ENCODE peak calls at places on chromosomes 3 and 15, in six cellular contexts. K, I, O, M, Z and Y are unnamed samples.

GRCh38 chr15:73598540-73599195 is 34.5 kb downstream of the NPTN start:
- DNase-seq in I (no peak), Z (no peak), K (no peak), M (no peak), O (no peak), Y (no peak)

GRCh38 chr3:67642734-67643133 is 11.7 kb downstream of the SUCLG2 start:
- DNase-seq in M (no peak), Z (no peak), I (no peak), K (no peak), O (no peak), Y (no peak)

GRCh38 chr15:23055316-23055715 is 15.9 kb upstream of the TUBGCP5 start:
- DNase-seq in I (no peak), M (no peak), O (no peak), Z (no peak), K (no peak), Y (no peak)

GRCh38 chr15:48285329-48286214 is 45.7 kb upstream of the DUT start:
- DNase-seq in K (peak), M (peak), I (no peak), Z (peak), O (peak), Y (peak)

GRCh38 chr3:138450181-138450580 is 15.8 kb downstream of the ESYT3 start:
- DNase-seq in K (no peak), Z (no peak), O (no peak), M (no peak), I (no peak), Y (no peak)

GRCh38 chr15:77421370-77421700 is 647 bp downstream of the HMG20A start:
- DNase-seq in M (no peak), I (no peak), O (no peak), K (no peak), Z (no peak), Y (no peak)

GRCh38 chr15:92463826-92464225 is 70.1 kb downstream of the ST8SIA2 start:
- DNase-seq in M (no peak), Z (no peak), O (no peak), K (no peak), I (no peak), Y (no peak)

GRCh38 chr15:60265057-60265456 is 132.7 kb downstream of the ANXA2 start:
- DNase-seq in K (no peak), I (no peak), M (no peak), O (no peak), Z (no peak), Y (no peak)

GRCh38 chr15:74174216-74174965 is 881 bp downstream of the ISLR start:
- DNase-seq in K (no peak), I (no peak), O (no peak), M (no peak), Z (no peak), Y (no peak)

GRCh38 chr3:77815467-77815866 is 775.6 kb downstream of the ROBO2 start:
- DNase-seq in Z (no peak), K (no peak), M (no peak), I (no peak), O (no peak), Y (no peak)

GRCh38 chr15:89912674-89913396 is at the start of gene ARPIN:
- DNase-seq in K (peak), I (no peak), O (no peak), M (no peak), Z (peak), Y (no peak)

GRCh38 chr3:141915766-141916165 is 39.3 kb downstream of the ATP1B3 start:
- DNase-seq in M (no peak), Z (no peak), O (no peak), I (no peak), K (no peak), Y (no peak)

GRCh38 chr3:61452536-61452991 is 108.8 kb upstream of the PTPRG start:
- DNase-seq in O (no peak), I (no peak), M (no peak), Z (no peak), K (no peak), Y (no peak)

GRCh38 chr3:188881954-188882641 is 289.7 kb upstream of the TPRG1 start:
- DNase-seq in K (no peak), Z (peak), I (no peak), O (no peak), M (no peak), Y (no peak)

GRCh38 chr15:100572362-100572983 is 29.5 kb downstream of the LINS1 start:
- DNase-seq in M (no peak), Z (peak), O (no peak), K (no peak), I (no peak), Y (no peak)

GRCh38 chr3:14920536-14920935 is 26.8 kb upstream of the NR2C2 start:
- DNase-seq in I (no peak), M (no peak), Z (no peak), K (no peak), O (no peak), Y (no peak)

GRCh38 chr3:168134931-168135330 is 39.2 kb upstream of the GOLIM4 start:
- DNase-seq in M (no peak), O (no peak), K (no peak), I (no peak), Z (no peak), Y (no peak)

GRCh38 chr15:35181538-35181937 is 96.4 kb upstream of the NANOGP8 start:
- DNase-seq in Z (no peak), K (no peak), M (no peak), O (no peak), I (no peak), Y (no peak)

GRCh38 chr3:54628888-54629368 is 298.9 kb downstream of the LRTM1 start:
- DNase-seq in I (no peak), M (no peak), Z (no peak), O (no peak), K (no peak), Y (no peak)

GRCh38 chr3:70982700-70983140 is 600.8 kb downstream of the FOXP1 start:
- DNase-seq in M (no peak), K (no peak), O (no peak), Z (peak), I (no peak), Y (no peak)

GRCh38 chr3:63462732-63463131 is 184.6 kb downstream of the SYNPR start:
- DNase-seq in Z (no peak), I (no peak), K (no peak), O (no peak), M (no peak), Y (no peak)

GRCh38 chr3:127089487-127090145 is 103.3 kb upstream of the PRR23E start:
- DNase-seq in K (no peak), O (no peak), I (no peak), Z (no peak), M (no peak), Y (no peak)

GRCh38 chr3:156816091-156816793 is 9.9 kb upstream of the LEKR1 start:
- DNase-seq in Z (no peak), M (peak), O (peak), K (peak), I (no peak), Y (peak)

GRCh38 chr3:61894988-61895935 is 333.9 kb downstream of the PTPRG start:
- DNase-seq in O (peak), Z (peak), M (peak), I (no peak), K (no peak), Y (no peak)